ENCODE peak calls at places on chromosomes 11 and 22, in seven cellular contexts. H is HCT116, X is HEK293T, I is HepG2, J is H1, W is K562, O is GM12878. T is an unnamed sample.

GRCh38 chr11:10038916-10039315 is 255.1 kb downstream of the SBF2 start:
- DNase-seq in W (no peak), O (no peak), X (no peak), I (no peak), J (no peak), H (no peak), T (no peak)

GRCh38 chr22:29470159-29470855 is 9.7 kb upstream of the NEFH start:
- DNase-seq in O (no peak), H (peak), J (peak), X (peak), W (peak), I (peak), T (peak)

GRCh38 chr11:18452927-18453326 is 2.7 kb upstream of the LDHAL6A start:
- DNase-seq in O (no peak), X (no peak), I (no peak), H (no peak), J (no peak), W (no peak), T (no peak)

GRCh38 chr11:23236846-23237550 is 376.7 kb upstream of the CCDC179 start:
- DNase-seq in J (no peak), I (no peak), X (no peak), O (no peak), H (no peak), W (no peak), T (no peak)

GRCh38 chr11:36730761-36731160 is 132.7 kb upstream of the RAG2 start:
- DNase-seq in O (no peak), I (no peak), J (no peak), X (no peak), W (no peak), H (no peak), T (no peak)

GRCh38 chr11:130513132-130513531 is 64.7 kb downstream of the ADAMTS15 start:
- DNase-seq in O (no peak), X (no peak), W (no peak), H (no peak), J (no peak), I (no peak), T (no peak)

GRCh38 chr11:104028476-104028875 is 8.0 kb upstream of the DDI1 start:
- DNase-seq in H (no peak), J (no peak), O (no peak), I (no peak), X (no peak), W (no peak), T (no peak)

GRCh38 chr11:123587559-123587958 is 66.9 kb downstream of the SCN3B start:
- DNase-seq in I (no peak), X (no peak), W (no peak), J (no peak), H (no peak), O (no peak), T (no peak)

GRCh38 chr11:45104790-45105084 is 41.7 kb upstream of the PRDM11 start:
- DNase-seq in X (no peak), I (no peak), H (no peak), J (no peak), W (no peak), O (no peak), T (no peak)

GRCh38 chr22:22979954-22980353 is 90.4 kb upstream of the GNAZ start:
- DNase-seq in H (no peak), W (no peak), J (no peak), I (no peak), X (no peak), O (no peak), T (no peak)

GRCh38 chr11:103420593-103420992 is 311.4 kb downstream of the DYNC2H1 start:
- DNase-seq in X (no peak), W (no peak), I (no peak), H (no peak), O (no peak), J (no peak), T (no peak)

GRCh38 chr11:79440451-79441158 is at the start of gene TENM4:
- DNase-seq in X (peak), O (no peak), I (no peak), W (no peak), J (peak), H (no peak), T (peak)

GRCh38 chr11:61596990-61597389 is 16.1 kb upstream of the SYT7 start:
- DNase-seq in I (no peak), X (no peak), W (no peak), J (no peak), O (no peak), H (no peak), T (no peak)

GRCh38 chr11:8034604-8035224 is 46.3 kb upstream of the TUB start:
- DNase-seq in J (peak), X (no peak), I (no peak), W (no peak), H (no peak), O (no peak), T (no peak)

GRCh38 chr11:83881428-83881827 is 595.3 kb upstream of the CCDC90B start:
- DNase-seq in J (no peak), H (no peak), O (no peak), X (peak), I (no peak), W (no peak), T (no peak)

GRCh38 chr22:28594784-28595324 is 84.8 kb downstream of the TTC28 start:
- DNase-seq in W (peak), J (no peak), H (peak), I (peak), O (no peak), X (peak), T (no peak)

GRCh38 chr11:95596011-95596489 is 193.5 kb downstream of the FAM76B start:
- DNase-seq in O (no peak), I (no peak), J (no peak), X (no peak), H (no peak), W (no peak), T (no peak)

GRCh38 chr11:83158965-83159900 is 2.3 kb downstream of the PCF11 start:
- DNase-seq in I (no peak), X (no peak), H (no peak), O (no peak), W (no peak), J (no peak), T (no peak)

GRCh38 chr11:46541593-46542371 is 52.0 kb downstream of the AMBRA1 start:
- DNase-seq in H (no peak), J (no peak), I (no peak), X (no peak), O (no peak), W (peak), T (no peak)

GRCh38 chr11:134226806-134227325 is 2.4 kb downstream of the VPS26B start:
- DNase-seq in I (no peak), J (no peak), H (no peak), W (no peak), O (no peak), X (no peak), T (no peak)

GRCh38 chr11:123122341-123122740 is 60.4 kb upstream of the HSPA8 start:
- DNase-seq in X (no peak), W (no peak), H (no peak), J (no peak), O (no peak), I (no peak), T (no peak)

GRCh38 chr11:134144744-134145143 is 75.9 kb downstream of the JAM3 start:
- DNase-seq in I (no peak), X (no peak), H (no peak), W (no peak), O (no peak), J (no peak), T (no peak)

GRCh38 chr22:44567846-44568493 is 69.9 kb upstream of the RTL6 start:
- DNase-seq in X (no peak), J (no peak), I (peak), O (no peak), W (no peak), H (peak), T (peak)

GRCh38 chr11:31640611-31641010 is 131.0 kb downstream of the ELP4 start:
- DNase-seq in I (no peak), J (no peak), O (no peak), W (no peak), H (no peak), X (no peak), T (no peak)

GRCh38 chr22:46993626-46994025 is 231.2 kb downstream of the TBC1D22A start:
- DNase-seq in J (no peak), I (no peak), W (no peak), X (no peak), O (no peak), H (no peak), T (no peak)

GRCh38 chr11:69074786-69075185 is 26.1 kb downstream of the TPCN2 start:
- DNase-seq in J (no peak), I (no peak), O (no peak), H (no peak), W (no peak), X (no peak), T (no peak)

GRCh38 chr22:44147821-44148574 is 32.7 kb upstream of the PARVG start:
- DNase-seq in W (no peak), I (no peak), X (no peak), O (no peak), H (no peak), J (peak), T (peak)

GRCh38 chr11:79461144-79461543 is 20.3 kb upstream of the TENM4 start:
- DNase-seq in I (peak), J (no peak), W (no peak), X (peak), O (no peak), H (peak), T (no peak)

GRCh38 chr22:41302016-41302767 is 867 bp downstream of the ZC3H7B start:
- DNase-seq in W (peak), J (peak), X (peak), H (no peak), O (no peak), I (no peak), T (peak)

GRCh38 chr22:31199187-31199586 is 12.9 kb upstream of the LIMK2 start:
- DNase-seq in W (no peak), I (peak), J (no peak), O (no peak), H (no peak), X (no peak), T (no peak)

GRCh38 chr22:44195189-44195871 is 14.6 kb downstream of the PARVG start:
- DNase-seq in H (no peak), O (no peak), I (no peak), W (no peak), X (no peak), J (no peak), T (no peak)

GRCh38 chr22:49964493-49965290 is 4.1 kb downstream of the PIM3 start:
- DNase-seq in I (no peak), O (no peak), W (no peak), H (no peak), X (no peak), J (peak), T (no peak)

GRCh38 chr11:31340903-31341572 is 28.5 kb downstream of the DCDC1 start:
- DNase-seq in H (peak), I (peak), X (peak), W (peak), J (peak), O (no peak), T (peak)

GRCh38 chr22:20420157-20420842 is 17.3 kb downstream of the SCARF2 start:
- DNase-seq in O (no peak), X (no peak), H (no peak), I (no peak), J (no peak), W (no peak), T (no peak)

GRCh38 chr22:21064917-21065864 is 19.4 kb downstream of the LRRC74B start:
- DNase-seq in W (no peak), X (no peak), H (no peak), I (no peak), J (no peak), O (no peak), T (no peak)

GRCh38 chr11:71080239-71081097 is 171.9 kb downstream of the SHANK2 start:
- DNase-seq in X (peak), W (peak), O (peak), H (peak), I (peak), J (peak), T (peak)

GRCh38 chr11:112806876-112807275 is 154.3 kb upstream of the NCAM1 start:
- DNase-seq in W (no peak), X (no peak), I (no peak), J (no peak), H (no peak), O (no peak), T (no peak)

GRCh38 chr22:40855104-40855959 is 1.1 kb downstream of the ST13 start:
- DNase-seq in I (no peak), W (no peak), O (no peak), X (no peak), H (no peak), J (no peak), T (no peak)

GRCh38 chr11:79431535-79431934 is 9.3 kb downstream of the TENM4 start:
- DNase-seq in I (no peak), O (no peak), H (no peak), X (no peak), W (no peak), J (no peak), T (no peak)

GRCh38 chr11:107576497-107577086 is 11.1 kb upstream of the ALKBH8 start:
- DNase-seq in X (peak), J (peak), H (no peak), O (no peak), W (peak), I (peak), T (peak)
- TF ChIP-seq SP1 in X (no peak), J (no peak), H (no peak), O (no peak), W (no peak), I (no peak), T (no peak)

GRCh38 chr11:76599041-76600013 is 71.2 kb downstream of the LRRC32 start:
- DNase-seq in J (peak), I (no peak), O (no peak), H (no peak), X (no peak), W (no peak), T (no peak)
- TF ChIP-seq SP1 in J (no peak), I (no peak), O (no peak), H (no peak), X (no peak), W (no peak), T (no peak)

GRCh38 chr22:17946691-17947367 is 77.5 kb downstream of the MICAL3 start:
- DNase-seq in J (no peak), X (no peak), I (no peak), H (no peak), O (no peak), W (no peak), T (no peak)
- TF ChIP-seq SP1 in J (no peak), X (no peak), I (no peak), H (no peak), O (no peak), W (no peak), T (no peak)

GRCh38 chr11:76807206-76807875 is 24.2 kb downstream of the TSKU start:
- DNase-seq in O (no peak), W (peak), I (peak), H (no peak), X (peak), J (peak), T (peak)
- TF ChIP-seq SP1 in O (no peak), W (peak), I (no peak), H (no peak), X (no peak), J (no peak), T (no peak)

GRCh38 chr11:110713469-110713776 is 1.2 kb upstream of the ARHGAP20 start:
- DNase-seq in W (no peak), H (no peak), O (no peak), J (no peak), X (no peak), I (no peak), T (no peak)

GRCh38 chr11:110710520-110711381 is 1.5 kb downstream of the ARHGAP20 start:
- DNase-seq in J (peak), X (peak), W (no peak), I (peak), H (no peak), O (no peak), T (peak)

GRCh38 chr11:110712643-110713468 is 619 bp upstream of the ARHGAP20 start:
- DNase-seq in W (no peak), I (no peak), H (no peak), X (peak), J (no peak), O (no peak), T (peak)

GRCh38 chr11:110711448-110711775 is 825 bp downstream of the ARHGAP20 start:
- DNase-seq in X (no peak), O (no peak), J (no peak), I (no peak), W (no peak), H (no peak), T (no peak)

DNA sequence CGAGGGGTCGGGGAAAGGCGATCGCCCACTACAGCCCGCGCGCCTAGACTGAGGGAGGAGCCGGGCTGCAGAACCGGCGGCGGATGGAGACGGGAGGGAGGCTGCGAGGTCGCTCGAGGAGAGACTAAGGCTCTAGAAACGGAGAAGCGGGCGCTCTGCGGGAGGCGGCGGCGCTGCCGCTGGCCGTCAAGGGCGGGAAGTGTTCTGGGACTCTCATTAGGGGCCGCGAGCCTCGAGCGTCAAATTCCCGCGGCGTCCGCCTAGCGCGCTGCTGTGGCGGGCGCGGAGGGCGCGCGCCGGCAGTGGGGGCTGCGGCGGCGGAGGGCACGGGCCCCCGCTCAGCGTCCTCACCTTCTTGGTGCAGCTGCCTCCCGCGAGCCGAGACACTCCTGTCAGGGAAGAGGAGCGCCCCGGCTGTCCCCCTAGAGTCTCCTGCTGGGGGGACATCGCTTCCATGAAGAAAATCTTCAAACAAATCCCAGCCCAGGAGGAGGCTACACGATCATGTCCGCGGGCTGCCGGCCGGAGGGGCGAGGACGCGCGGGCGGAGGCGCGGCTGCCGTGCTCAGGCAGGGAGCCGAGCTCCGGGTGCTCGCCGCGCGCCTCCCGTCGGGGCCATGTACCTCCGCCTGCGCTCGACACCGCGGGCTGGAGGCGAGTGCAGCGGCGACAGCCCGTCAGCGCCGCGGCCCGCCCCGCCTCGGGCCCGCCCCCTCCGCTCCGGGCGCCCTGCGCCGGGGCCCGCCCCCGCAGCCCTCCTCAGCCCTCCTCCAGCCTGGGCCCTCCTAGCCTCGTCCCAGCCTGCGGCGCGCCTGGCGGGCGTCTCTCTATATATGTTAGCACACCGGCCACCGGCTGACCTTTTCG is at the start of gene ARHGAP20:
- DNase-seq in I (peak), W (peak), J (peak), H (no peak), X (peak), O (no peak), T (peak)
- TF ChIP-seq SP1 in I (no peak), W (no peak), J (no peak), H (no peak), X (no peak), O (no peak), T (peak)

DNA sequence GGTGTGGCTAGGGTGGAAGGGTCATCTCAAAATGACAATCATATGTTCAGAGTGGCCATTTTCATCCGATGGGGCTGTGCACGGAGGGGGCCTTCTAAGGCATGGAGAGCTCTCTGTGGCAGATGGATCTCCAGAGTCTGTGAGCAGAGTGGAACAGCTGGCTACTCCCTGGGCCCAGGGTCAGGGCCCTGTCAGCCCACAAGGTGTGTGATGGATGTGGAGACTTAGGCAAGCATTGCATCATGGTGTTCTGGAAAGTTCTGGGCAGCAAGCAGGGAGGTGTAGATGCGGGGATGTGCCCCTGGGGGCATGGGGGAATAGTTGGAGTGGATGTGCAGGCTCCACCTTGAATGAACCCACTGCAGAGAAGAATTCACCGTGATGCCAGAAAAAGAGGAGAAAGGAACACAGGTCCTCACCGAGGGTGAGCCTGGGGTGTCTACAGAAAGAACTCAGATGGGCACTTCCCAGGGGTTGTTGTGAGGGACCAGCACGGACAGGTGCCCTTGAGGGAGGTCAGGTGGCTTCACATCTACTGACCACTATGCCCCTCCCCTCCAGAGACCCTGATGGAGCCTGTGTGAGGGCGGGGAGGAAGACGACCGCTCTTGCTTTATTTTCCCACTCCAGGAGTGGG is 51.1 kb downstream of the CHRDL2 start:
- DNase-seq in J (no peak), X (no peak), O (no peak), H (no peak), W (no peak), I (no peak), T (no peak)
- TF ChIP-seq SP1 in J (no peak), X (no peak), O (no peak), H (no peak), W (no peak), I (no peak), T (no peak)

GRCh38 chr11:121282376-121282775 is 10.2 kb upstream of the SC5D start:
- DNase-seq in X (no peak), W (no peak), O (no peak), H (no peak), I (no peak), J (no peak), T (no peak)
- TF ChIP-seq SP1 in X (no peak), W (no peak), O (no peak), H (no peak), I (no peak), J (no peak), T (no peak)

DNA sequence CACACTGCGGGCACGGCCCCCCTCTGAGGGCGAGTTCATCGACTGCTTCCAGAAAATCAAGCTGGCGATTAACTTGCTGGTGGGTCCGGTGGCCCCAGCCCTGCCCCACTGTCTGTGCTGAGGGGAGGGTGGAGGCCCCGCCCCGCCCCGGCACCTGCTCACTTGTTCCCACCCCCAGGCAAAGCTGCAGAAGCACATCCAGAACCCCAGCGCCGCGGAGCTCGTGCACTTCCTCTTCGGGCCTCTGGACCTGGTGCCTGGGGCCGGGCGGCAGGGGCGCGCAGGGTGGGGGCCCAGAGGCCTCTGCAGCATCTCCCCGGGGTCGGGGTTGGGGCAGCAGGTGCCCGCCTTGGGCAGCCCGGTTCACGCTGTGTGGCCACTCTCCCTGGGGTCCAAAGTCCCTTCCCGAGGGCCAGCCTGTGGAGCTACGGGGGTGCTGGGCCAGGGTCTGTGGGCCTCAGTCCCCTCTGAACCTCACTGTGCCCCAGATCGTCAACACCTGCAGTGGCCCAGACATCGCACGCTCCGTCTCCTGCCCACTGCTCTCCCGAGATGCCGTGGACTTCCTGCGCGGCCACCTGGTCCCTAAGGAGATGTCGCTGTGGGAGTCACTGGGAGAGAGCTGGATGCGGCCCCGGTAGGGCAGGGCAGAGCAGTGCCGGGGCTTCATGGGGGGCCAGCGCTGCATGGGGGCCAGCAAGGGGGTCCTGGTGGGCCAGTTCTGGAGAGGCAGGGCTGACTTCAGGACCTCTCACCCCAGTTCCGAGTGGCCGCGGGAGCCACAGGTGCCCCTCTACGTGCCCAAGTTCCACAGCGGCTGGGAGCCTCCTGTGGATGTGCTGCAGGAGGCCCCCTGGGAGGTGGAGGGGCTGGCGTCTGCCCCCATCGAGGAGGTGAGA is 16.1 kb downstream of the EPS8L2 start:
- DNase-seq in J (no peak), I (no peak), W (peak), H (no peak), X (no peak), O (no peak), T (no peak)
- TF ChIP-seq SP1 in J (no peak), I (no peak), W (no peak), H (no peak), X (no peak), O (no peak), T (no peak)

T was measured in WTC11.